ENCODE peak calls at places on chromosomes 11 and 22, in nine cellular contexts. A is sigmoid colon, N is spleen, U is heart left ventricle, Y is HepG2, Z is right lobe of liver, S is endothelial cell of umbilical vein, M is uterus, L is lower leg skin. D is an unnamed sample.
A peak's percentile ranks its signal among the peaks of the same experiment; 100 is the strongest.

GRCh38 chr11:111443032-111443431 is 64.0 kb upstream of the POU2AF1 start:
- DNase-seq in S (no peak), U (no peak), M (no peak), Y (no peak), A (no peak), N (no peak), L (no peak), Z (no peak), D (no peak)

GRCh38 chr11:118938491-118939411 is 13.0 kb upstream of the BCL9L start:
- DNase-seq in U (no peak), L (no peak), S (no peak), Y (peak; percentile 72), Z (no peak), N (no peak), M (no peak), A (no peak), D (no peak)

GRCh38 chr11:25650319-25650718 is 681.6 kb upstream of the ANO3 start:
- DNase-seq in U (no peak), M (no peak), L (no peak), Y (no peak), S (no peak), N (no peak), Z (no peak), A (no peak), D (no peak)

GRCh38 chr11:129699711-129700304 is 115.8 kb upstream of the TMEM45B start:
- DNase-seq in S (no peak), A (no peak), L (no peak), Z (no peak), N (no peak), U (no peak), M (no peak), Y (no peak), D (no peak)

GRCh38 chr11:111977141-111978027 is 40.2 kb downstream of the DIXDC1 start:
- DNase-seq in Z (peak; percentile 68), U (peak; percentile 73), S (peak; percentile 45), M (peak; percentile 70), Y (no peak), A (peak; percentile 89), L (peak; percentile 43), N (peak; percentile 82), D (peak; percentile 73)

GRCh38 chr11:95144313-95145235 is 54.9 kb downstream of the ENDOD1 start:
- DNase-seq in S (peak; percentile 42), L (no peak), U (no peak), N (no peak), A (no peak), Y (no peak), Z (no peak), M (no peak), D (no peak)

GRCh38 chr11:47847892-47848635 is at the start of gene NUP160:
- DNase-seq in Z (peak; percentile 90), N (peak; percentile 98), M (peak; percentile 84), U (peak; percentile 88), A (peak; percentile 90), Y (peak; percentile 50), L (peak; percentile 73), S (peak; percentile 74), D (peak; percentile 88)

GRCh38 chr11:64141081-64141783 is 24.7 kb downstream of the MACROD1 start:
- DNase-seq in M (no peak), A (peak; percentile 85), Y (no peak), N (no peak), U (no peak), L (no peak), Z (no peak), S (no peak), D (no peak)

GRCh38 chr11:43269229-43269928 is 42.4 kb upstream of the API5 start:
- DNase-seq in L (no peak), N (peak; percentile 70), U (peak; percentile 25), Y (no peak), M (no peak), A (peak; percentile 65), S (no peak), Z (no peak), D (no peak)

GRCh38 chr11:120179071-120179672 is 31.7 kb upstream of the OAF start:
- DNase-seq in A (no peak), U (no peak), M (no peak), L (no peak), N (peak; percentile 53), S (no peak), Z (peak; percentile 24), Y (no peak), D (no peak)

GRCh38 chr11:3845670-3846069 is 4.9 kb upstream of the RHOG start:
- DNase-seq in M (no peak), A (no peak), S (no peak), U (no peak), Z (no peak), L (no peak), Y (no peak), N (no peak), D (no peak)

GRCh38 chr22:32533265-32534068 is 58.9 kb downstream of the FBXO7 start:
- DNase-seq in Z (peak; percentile 58), M (peak; percentile 31), A (no peak), N (no peak), L (no peak), Y (no peak), S (no peak), U (peak; percentile 16), D (no peak)

GRCh38 chr11:69158301-69159152 is 2.8 kb downstream of the SMIM38 start:
- DNase-seq in L (no peak), U (no peak), N (peak; percentile 50), Y (no peak), S (no peak), Z (no peak), A (no peak), M (no peak), D (no peak)

GRCh38 chr11:69156218-69156639 is 494 bp downstream of the SMIM38 start:
- DNase-seq in Y (no peak), L (no peak), N (peak; percentile 54), U (no peak), S (no peak), A (no peak), Z (no peak), M (no peak), D (no peak)

GRCh38 chr11:69156673-69157155 is 979 bp downstream of the SMIM38 start:
- DNase-seq in Y (peak; percentile 69), A (no peak), L (no peak), Z (no peak), S (no peak), U (no peak), N (peak; percentile 51), M (no peak), D (no peak)

GRCh38 chr11:69157822-69158231 is 2.1 kb downstream of the SMIM38 start:
- DNase-seq in L (no peak), M (no peak), U (no peak), S (no peak), Z (no peak), Y (no peak), A (no peak), N (peak; percentile 58), D (no peak)

GRCh38 chr11:69157156-69157821 is 1.6 kb downstream of the SMIM38 start:
- DNase-seq in Z (no peak), S (peak; percentile 13), Y (peak; percentile 91), M (peak; percentile 36), U (peak; percentile 79), A (peak; percentile 76), L (no peak), N (peak; percentile 66), D (no peak)
- TF ChIP-seq POLR2A in Z (no peak), S (no peak), Y (no peak), M (no peak), U (no peak), A (no peak), L (no peak), N (no peak), D (no peak)

GRCh38 chr11:65426839-65427690 is 4.5 kb downstream of the NEAT1 start:
- DNase-seq in L (no peak), S (peak; percentile 54), Y (no peak), U (no peak), M (no peak), N (peak; percentile 76), A (peak; percentile 81), Z (peak; percentile 75), D (peak; percentile 44)
- TF ChIP-seq POLR2A in L (no peak), S (peak; percentile 87), Y (no peak), U (peak; percentile 40), M (peak; percentile 18), N (peak; percentile 77), A (peak; percentile 52), Z (peak; percentile 57), D (no peak)

GRCh38 chr11:110094298-110095073 is 1.3 kb downstream of the ZC3H12C start:
- DNase-seq in M (no peak), S (peak; percentile 52), A (no peak), L (no peak), N (no peak), U (no peak), Z (no peak), Y (no peak), D (no peak)

GRCh38 chr11:110090466-110091026 is 2.6 kb upstream of the ZC3H12C start:
- DNase-seq in M (no peak), Z (no peak), S (no peak), U (no peak), Y (no peak), N (no peak), A (no peak), L (no peak), D (no peak)

GRCh38 chr11:110093407-110094297 is 460 bp downstream of the ZC3H12C start:
- DNase-seq in Z (peak; percentile 76), U (peak; percentile 42), Y (peak; percentile 11), A (peak; percentile 81), N (peak; percentile 85), M (peak; percentile 61), L (peak; percentile 37), S (peak; percentile 67), D (no peak)

GRCh38 chr11:110091995-110092576 is 1.1 kb upstream of the ZC3H12C start:
- DNase-seq in S (no peak), A (no peak), L (no peak), M (no peak), N (no peak), U (no peak), Z (no peak), Y (peak; percentile 7), D (no peak)

GRCh38 chr11:110092577-110093406 is at the start of gene ZC3H12C:
- DNase-seq in L (peak; percentile 72), U (peak; percentile 80), Y (peak; percentile 84), N (peak; percentile 87), A (peak; percentile 95), M (peak; percentile 83), Z (peak; percentile 89), S (peak; percentile 89), D (peak; percentile 28)
- TF ChIP-seq POLR2A in L (no peak), U (peak; percentile 19), Y (peak; percentile 62), N (no peak), A (no peak), M (no peak), Z (peak; percentile 62), S (peak; percentile 32), D (peak; percentile 58)

DNA sequence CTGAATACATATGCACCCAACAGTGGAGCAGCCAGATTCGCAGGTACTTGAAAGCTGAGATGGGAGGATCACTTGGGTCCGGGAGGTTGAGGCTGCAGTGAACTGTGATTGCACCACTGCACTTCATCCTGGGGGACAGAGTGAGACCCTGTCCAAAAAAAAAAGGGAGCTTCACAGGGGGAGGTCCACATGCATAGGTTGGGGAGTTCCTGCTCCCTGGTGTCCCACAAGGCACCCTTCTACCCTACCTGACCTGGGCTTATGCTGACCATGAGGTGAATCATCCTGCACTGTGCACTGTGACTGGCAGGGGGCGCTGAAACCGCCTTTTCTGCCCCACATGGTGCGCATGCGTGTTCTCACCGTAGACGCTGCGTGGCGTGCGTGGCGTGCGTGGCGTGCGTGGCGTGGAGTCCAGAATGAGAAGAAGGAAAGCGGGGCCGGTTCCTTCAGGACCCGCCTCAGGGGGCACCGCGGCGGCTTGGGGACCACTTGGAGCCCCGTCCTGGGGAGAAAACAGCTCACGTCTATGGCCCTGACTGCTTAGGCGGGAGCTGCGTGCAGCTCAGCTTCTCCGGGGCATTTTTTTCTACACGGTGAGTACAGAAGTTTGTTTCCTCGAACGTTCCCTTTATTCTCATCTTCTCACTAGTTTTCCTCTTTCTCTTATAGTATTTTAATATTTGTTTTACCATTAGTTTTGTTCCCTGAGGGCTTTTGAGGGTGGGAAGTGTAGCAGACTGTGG is 116.6 kb upstream of the GRK3 start:
- DNase-seq in M (peak; percentile 90), U (peak; percentile 88), Z (peak; percentile 90), N (peak; percentile 97), Y (peak; percentile 83), A (peak; percentile 92), S (peak; percentile 92), L (peak; percentile 80), D (peak; percentile 82)
- TF ChIP-seq POLR2A in M (no peak), U (peak; percentile 65), Z (peak; percentile 38), N (no peak), Y (peak; percentile 78), A (no peak), S (peak; percentile 78), L (no peak), D (no peak)

D was measured in Peyer's patch.